ENCODE peak calls at places on chromosome 21, in six cellular contexts. P, J, S, K, Z and E are unnamed samples.

GRCh38 chr21:38533887-38534286 is 35.6 kb upstream of the ERG start:
- DNase-seq in P (no peak), J (no peak), S (no peak), K (peak), Z (no peak), E (no peak)

GRCh38 chr21:39364949-39365348 is 16.1 kb upstream of the HMGN1 start:
- DNase-seq in P (no peak), J (no peak), S (no peak), K (no peak), Z (no peak), E (no peak)

GRCh38 chr21:39666026-39666425 is 53.3 kb downstream of the B3GALT5 start:
- DNase-seq in P (no peak), J (peak), S (no peak), K (no peak), Z (no peak), E (peak)

GRCh38 chr21:36184561-36184960 is 27.9 kb downstream of the DOP1B start:
- DNase-seq in P (no peak), J (no peak), S (no peak), K (no peak), Z (no peak), E (no peak)

GRCh38 chr21:46114963-46115362 is 17.1 kb downstream of the COL6A2 start:
- DNase-seq in P (peak), J (no peak), S (peak), K (no peak), Z (no peak), E (no peak)

GRCh38 chr21:37368536-37369279 is 2.1 kb downstream of the DYRK1A start:
- DNase-seq in P (no peak), J (peak), S (no peak), K (no peak), Z (peak), E (peak)

GRCh38 chr21:39690454-39690853 is 54.5 kb upstream of the IGSF5 start:
- DNase-seq in P (no peak), J (no peak), S (no peak), K (no peak), Z (no peak), E (peak)

GRCh38 chr21:45203983-45204382 is 83.7 kb downstream of the POFUT2 start:
- DNase-seq in P (no peak), J (no peak), S (no peak), K (no peak), Z (no peak), E (no peak)

GRCh38 chr21:45390831-45391742 is 13.9 kb upstream of the COL18A1 start:
- DNase-seq in P (no peak), J (no peak), S (peak), K (no peak), Z (no peak), E (no peak)

GRCh38 chr21:46189213-46189958 is 5.1 kb upstream of the SPATC1L start:
- DNase-seq in P (no peak), J (peak), S (no peak), K (no peak), Z (no peak), E (peak)

GRCh38 chr21:31294691-31295090 is 49.4 kb downstream of the TIAM1 start:
- DNase-seq in P (no peak), J (no peak), S (no peak), K (no peak), Z (no peak), E (no peak)

GRCh38 chr21:27819299-27819698 is 852.4 kb upstream of the ADAMTS5 start:
- DNase-seq in P (no peak), J (no peak), S (no peak), K (no peak), Z (no peak), E (no peak)

GRCh38 chr21:46393941-46394818 is 64.5 kb upstream of the DIP2A start:
- DNase-seq in P (no peak), J (no peak), S (no peak), K (no peak), Z (no peak), E (no peak)

GRCh38 chr21:45278156-45278911 is 9.4 kb downstream of the POFUT2 start:
- DNase-seq in P (no peak), J (no peak), S (peak), K (no peak), Z (no peak), E (peak)

GRCh38 chr21:45049725-45050359 is 24.5 kb upstream of the ADARB1 start:
- DNase-seq in P (no peak), J (no peak), S (no peak), K (no peak), Z (no peak), E (peak)

GRCh38 chr21:23488245-23488644 is 2119.0 kb downstream of the MRPL39 start:
- DNase-seq in P (no peak), J (no peak), S (no peak), K (no peak), Z (no peak), E (no peak)

GRCh38 chr21:27475363-27475955 is 508.6 kb upstream of the ADAMTS5 start:
- DNase-seq in P (no peak), J (no peak), S (no peak), K (peak), Z (no peak), E (no peak)

GRCh38 chr21:45439171-45439872 is 34.4 kb downstream of the COL18A1 start:
- DNase-seq in P (peak), J (peak), S (peak), K (peak), Z (peak), E (peak)

GRCh38 chr21:45950740-45951515 is 30.6 kb upstream of the COL6A1 start:
- DNase-seq in P (no peak), J (peak), S (peak), K (no peak), Z (no peak), E (no peak)

GRCh38 chr21:38908537-38908936 is 102.8 kb downstream of the ETS2 start:
- DNase-seq in P (no peak), J (no peak), S (no peak), K (no peak), Z (no peak), E (no peak)

GRCh38 chr21:28943631-28944030 is 49.0 kb downstream of the LTN1 start:
- DNase-seq in P (no peak), J (no peak), S (no peak), K (no peak), Z (no peak), E (no peak)

GRCh38 chr21:46060596-46061061 is 37.3 kb upstream of the COL6A2 start:
- DNase-seq in P (no peak), J (peak), S (peak), K (no peak), Z (no peak), E (peak)

GRCh38 chr21:38388219-38388618 is 110.1 kb downstream of the ERG start:
- DNase-seq in P (no peak), J (no peak), S (no peak), K (no peak), Z (no peak), E (no peak)

GRCh38 chr21:46024983-46025860 is 43.7 kb downstream of the COL6A1 start:
- DNase-seq in P (no peak), J (no peak), S (no peak), K (peak), Z (no peak), E (no peak)

GRCh38 chr21:39311164-39311563 is 2.3 kb downstream of the BRWD1 start:
- DNase-seq in P (no peak), J (no peak), S (no peak), K (no peak), Z (no peak), E (no peak)

DNA sequence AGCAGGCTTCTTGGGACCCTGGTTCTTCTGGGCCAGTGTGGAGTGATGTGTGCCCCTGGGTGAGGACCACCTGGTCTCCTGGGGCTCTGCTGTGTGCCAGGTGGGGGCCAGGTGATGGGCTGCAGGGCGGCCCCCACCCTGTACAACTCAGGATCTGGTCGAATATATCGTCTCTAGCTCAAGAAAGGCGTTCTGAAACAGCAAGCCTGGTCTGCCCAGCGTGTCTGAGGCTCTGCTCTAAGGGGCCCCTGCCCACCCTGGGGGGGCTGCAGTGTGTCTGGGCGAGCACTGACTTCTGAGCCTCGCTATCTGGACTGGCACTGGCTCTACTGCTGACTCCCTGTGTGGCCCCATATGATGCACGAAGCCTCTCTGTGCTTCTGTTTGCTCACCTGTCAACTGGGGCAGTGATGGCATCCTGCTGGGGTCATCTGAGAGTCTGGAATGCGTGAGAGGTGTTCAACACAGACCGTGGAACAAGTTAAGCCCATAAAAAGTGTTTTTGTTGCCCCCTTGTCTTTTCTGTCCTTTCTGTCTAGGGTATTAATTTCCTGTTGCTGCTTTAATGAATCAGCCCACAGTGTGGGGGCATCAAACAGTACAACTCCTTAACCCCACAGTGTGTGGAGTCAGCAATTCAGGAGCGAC is 56.0 kb upstream of the TRAPPC10 start:
- DNase-seq in P (no peak), J (no peak), S (no peak), K (no peak), Z (no peak), E (no peak)
- H3K27ac ChIP-seq in P (no peak), J (no peak), S (no peak), K (no peak), Z (no peak), E (no peak)

GRCh38 chr21:32413697-32414578 is 1.4 kb downstream of the EVA1C start:
- DNase-seq in P (no peak), J (peak), S (peak), K (no peak), Z (no peak), E (no peak)
- H3K27ac ChIP-seq in P (no peak), J (peak), S (peak), K (no peak), Z (no peak), E (no peak)

GRCh38 chr21:33265664-33266049 is 510 bp upstream of the IL10RB start:
- DNase-seq in P (peak), J (peak), S (no peak), K (no peak), Z (peak), E (peak)
- H3K27ac ChIP-seq in P (peak), J (peak), S (peak), K (no peak), Z (peak), E (no peak)

DNA sequence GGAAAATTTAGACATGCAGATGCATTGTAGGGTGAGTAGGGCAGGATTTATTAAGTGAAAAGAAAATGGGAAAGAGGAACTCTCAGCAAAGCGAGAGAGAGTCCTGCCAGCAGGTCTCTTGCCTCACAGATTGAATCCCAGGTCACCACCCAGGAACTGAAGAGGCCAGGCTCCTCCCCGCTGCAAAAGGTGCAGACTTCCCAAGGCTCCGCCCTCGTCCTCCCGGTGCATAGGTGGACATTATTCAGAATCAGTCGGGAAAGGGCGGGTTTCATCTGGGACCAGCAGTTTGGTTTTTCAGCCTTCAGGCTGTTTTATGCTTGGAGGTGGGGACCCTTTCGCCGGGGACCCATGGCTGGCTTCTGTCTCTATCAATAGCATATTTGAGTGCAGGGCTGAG is 41.6 kb upstream of the APP start:
- DNase-seq in P (no peak), J (no peak), S (no peak), K (no peak), Z (no peak), E (peak)
- H3K27ac ChIP-seq in P (no peak), J (no peak), S (no peak), K (no peak), Z (no peak), E (no peak)

GRCh38 chr21:17501107-17502006 is 11.5 kb upstream of the CXADR start:
- DNase-seq in P (no peak), J (peak), S (no peak), K (no peak), Z (no peak), E (no peak)

GRCh38 chr21:17498586-17498985 is 14.3 kb upstream of the CXADR start:
- DNase-seq in P (no peak), J (no peak), S (no peak), K (no peak), Z (no peak), E (no peak)

GRCh38 chr21:17494051-17494450 is 18.8 kb upstream of the CXADR start:
- DNase-seq in P (no peak), J (no peak), S (no peak), K (no peak), Z (no peak), E (no peak)

GRCh38 chr21:17495680-17496079 is 17.2 kb upstream of the CXADR start:
- DNase-seq in P (no peak), J (no peak), S (no peak), K (no peak), Z (no peak), E (no peak)

GRCh38 chr21:17497345-17497744 is 15.5 kb upstream of the CXADR start:
- DNase-seq in P (no peak), J (no peak), S (no peak), K (no peak), Z (no peak), E (no peak)
- H3K27ac ChIP-seq in P (no peak), J (no peak), S (no peak), K (no peak), Z (no peak), E (no peak)

GRCh38 chr21:35027558-35028450 is 21.3 kb downstream of the RUNX1 start:
- DNase-seq in P (peak), J (no peak), S (no peak), K (no peak), Z (peak), E (no peak)
- H3K27ac ChIP-seq in P (peak), J (peak), S (no peak), K (no peak), Z (peak), E (no peak)

GRCh38 chr21:42557420-42557819 is 43.8 kb downstream of the SLC37A1 start:
- DNase-seq in P (no peak), J (no peak), S (no peak), K (no peak), Z (no peak), E (no peak)
- H3K27ac ChIP-seq in P (no peak), J (no peak), S (no peak), K (no peak), Z (no peak), E (no peak)

DNA sequence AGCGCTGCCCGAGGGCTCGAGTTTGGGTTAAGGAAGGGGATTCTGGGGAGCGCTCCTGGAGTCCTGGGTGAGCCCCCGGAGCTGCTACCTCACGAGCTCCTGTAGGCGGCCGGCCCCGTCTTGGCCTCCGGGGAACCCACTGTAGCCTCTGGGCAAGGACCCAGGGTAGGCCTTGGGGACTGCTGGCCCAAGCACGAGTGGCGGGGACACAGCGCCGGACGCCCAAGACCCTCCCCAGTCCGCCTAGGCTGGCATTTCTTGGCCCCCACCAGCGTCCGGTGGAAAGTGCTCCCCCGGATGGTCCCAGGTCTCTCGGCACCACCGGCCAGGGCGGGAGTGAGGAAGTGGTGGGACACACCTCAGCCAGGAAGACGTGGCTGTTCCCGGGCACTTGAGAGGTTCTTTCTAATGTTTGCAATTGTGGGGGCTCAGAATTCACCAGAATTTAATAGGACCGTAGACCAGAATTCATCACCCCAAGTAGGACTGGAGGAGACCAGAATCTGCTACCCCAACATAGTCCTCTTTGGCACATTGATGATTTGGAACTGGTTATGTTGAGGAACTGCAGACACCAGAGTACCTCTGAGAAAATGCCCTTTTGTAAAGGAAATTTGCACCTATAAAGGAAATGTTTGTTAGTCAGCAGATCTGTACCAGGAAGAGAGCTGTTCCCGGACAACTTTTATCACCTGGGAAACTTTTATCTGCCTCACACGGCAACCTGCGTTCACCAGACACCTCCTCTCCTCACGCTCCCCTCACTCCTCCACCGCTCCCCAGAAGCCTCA is 652 bp upstream of the TMPRSS2 start:
- DNase-seq in P (no peak), J (peak), S (no peak), K (no peak), Z (no peak), E (no peak)
- H3K27ac ChIP-seq in P (no peak), J (peak), S (no peak), K (no peak), Z (no peak), E (no peak)

GRCh38 chr21:14486869-14487268 is 59.2 kb downstream of the SAMSN1 start:
- DNase-seq in P (no peak), J (no peak), S (no peak), K (no peak), Z (no peak), E (no peak)

GRCh38 chr21:14487490-14488432 is 58.4 kb downstream of the SAMSN1 start:
- DNase-seq in P (no peak), J (no peak), S (no peak), K (no peak), Z (no peak), E (no peak)

GRCh38 chr21:14492890-14493289 is 53.2 kb downstream of the SAMSN1 start:
- DNase-seq in P (no peak), J (no peak), S (no peak), K (peak), Z (no peak), E (peak)

GRCh38 chr21:14491269-14491681 is 54.8 kb downstream of the SAMSN1 start:
- DNase-seq in P (no peak), J (no peak), S (no peak), K (no peak), Z (no peak), E (no peak)

GRCh38 chr21:14488805-14489204 is 57.3 kb downstream of the SAMSN1 start:
- DNase-seq in P (no peak), J (no peak), S (no peak), K (no peak), Z (no peak), E (no peak)
- H3K27ac ChIP-seq in P (no peak), J (no peak), S (no peak), K (no peak), Z (no peak), E (no peak)